ENCODE peak calls at places on chromosome 10, in six cellular contexts. C is Peyer's patch, J is IMR-90, Q is GM23338, K is HCT116, T is WERI-Rb-1. X is an unnamed sample.

GRCh38 chr10:2990764-2991163 is 76.6 kb upstream of the PFKP start:
- DNase-seq in J (no peak), C (no peak), T (no peak), Q (no peak), K (no peak), X (no peak)

GRCh38 chr10:102435529-102436233 is 3.3 kb upstream of the CUEDC2 start:
- DNase-seq in J (no peak), C (no peak), Q (peak; percentile 74), K (no peak), T (no peak), X (no peak)

GRCh38 chr10:69160809-69161225 is 19.2 kb upstream of the SUPV3L1 start:
- DNase-seq in T (no peak), K (no peak), C (no peak), Q (no peak), J (peak; percentile 45), X (no peak)

GRCh38 chr10:3330687-3331086 is 158.1 kb upstream of the PITRM1 start:
- DNase-seq in K (no peak), T (no peak), J (peak; percentile 83), C (no peak), Q (no peak), X (peak; percentile 27)

GRCh38 chr10:124152139-124152780 is 58.9 kb upstream of the CHST15 start:
- DNase-seq in T (no peak), C (no peak), Q (no peak), J (peak; percentile 19), K (peak; percentile 87), X (peak; percentile 30)

GRCh38 chr10:114996542-114996941 is 58.5 kb downstream of the TRUB1 start:
- DNase-seq in K (no peak), C (no peak), Q (no peak), J (peak; percentile 81), T (no peak), X (no peak)

GRCh38 chr10:71234017-71234894 is 21.9 kb downstream of the UNC5B start:
- DNase-seq in T (no peak), C (no peak), K (no peak), J (no peak), Q (no peak), X (no peak)

GRCh38 chr10:70348228-70348850 is 34.1 kb downstream of the LRRC20 start:
- DNase-seq in Q (peak; percentile 77), C (no peak), T (peak; percentile 58), K (no peak), J (no peak), X (no peak)

GRCh38 chr10:99975106-99975829 is 34.5 kb downstream of the DNMBP start:
- DNase-seq in T (no peak), K (no peak), Q (no peak), J (no peak), C (no peak), X (no peak)

GRCh38 chr10:44799971-44800370 is 111.2 kb upstream of the TMEM72 start:
- DNase-seq in Q (no peak), C (no peak), J (no peak), K (no peak), T (no peak), X (no peak)

GRCh38 chr10:10869592-10869991 is 148.1 kb upstream of the CELF2 start:
- DNase-seq in Q (no peak), T (no peak), C (no peak), J (peak; percentile 23), K (no peak), X (no peak)

GRCh38 chr10:77648472-77648871 is 10.9 kb upstream of the KCNMA1 start:
- DNase-seq in Q (no peak), C (no peak), T (no peak), J (no peak), K (no peak), X (no peak)

GRCh38 chr10:122559228-122559627 is 1.3 kb upstream of the DMBT1 start:
- DNase-seq in T (no peak), J (no peak), Q (no peak), C (no peak), K (no peak), X (no peak)

GRCh38 chr10:28796606-28797512 is 119.5 kb downstream of the BAMBI start:
- DNase-seq in K (no peak), C (no peak), Q (no peak), T (no peak), J (peak; percentile 83), X (no peak)

GRCh38 chr10:104293021-104293420 is 24.0 kb downstream of the GSTO2 start:
- DNase-seq in T (no peak), Q (no peak), J (peak; percentile 82), C (no peak), K (no peak), X (no peak)

GRCh38 chr10:48464871-48465736 is 139.8 kb downstream of the ARHGAP22 start:
- DNase-seq in Q (peak; percentile 23), C (peak; percentile 45), J (no peak), K (no peak), T (peak; percentile 64), X (no peak)

GRCh38 chr10:3425261-3425660 is 252.7 kb upstream of the PITRM1 start:
- DNase-seq in K (no peak), J (peak; percentile 19), T (no peak), C (no peak), Q (no peak), X (no peak)

GRCh38 chr10:78211476-78212110 is 177.9 kb downstream of the RPS24 start:
- DNase-seq in C (no peak), Q (peak; percentile 35), T (peak; percentile 58), J (peak; percentile 67), K (peak; percentile 6), X (peak; percentile 19)

GRCh38 chr10:62763155-62763554 is 41.4 kb upstream of the ADO start:
- DNase-seq in C (no peak), J (no peak), K (no peak), T (no peak), Q (no peak), X (no peak)

GRCh38 chr10:99531026-99531695 is 1.6 kb upstream of the NKX2-3 start:
- DNase-seq in Q (peak; percentile 75), C (no peak), K (no peak), T (no peak), J (no peak), X (no peak)

GRCh38 chr10:11876805-11877395 is 53.7 kb downstream of the PROSER2 start:
- DNase-seq in K (no peak), T (no peak), C (no peak), J (no peak), Q (no peak), X (no peak)

DNA sequence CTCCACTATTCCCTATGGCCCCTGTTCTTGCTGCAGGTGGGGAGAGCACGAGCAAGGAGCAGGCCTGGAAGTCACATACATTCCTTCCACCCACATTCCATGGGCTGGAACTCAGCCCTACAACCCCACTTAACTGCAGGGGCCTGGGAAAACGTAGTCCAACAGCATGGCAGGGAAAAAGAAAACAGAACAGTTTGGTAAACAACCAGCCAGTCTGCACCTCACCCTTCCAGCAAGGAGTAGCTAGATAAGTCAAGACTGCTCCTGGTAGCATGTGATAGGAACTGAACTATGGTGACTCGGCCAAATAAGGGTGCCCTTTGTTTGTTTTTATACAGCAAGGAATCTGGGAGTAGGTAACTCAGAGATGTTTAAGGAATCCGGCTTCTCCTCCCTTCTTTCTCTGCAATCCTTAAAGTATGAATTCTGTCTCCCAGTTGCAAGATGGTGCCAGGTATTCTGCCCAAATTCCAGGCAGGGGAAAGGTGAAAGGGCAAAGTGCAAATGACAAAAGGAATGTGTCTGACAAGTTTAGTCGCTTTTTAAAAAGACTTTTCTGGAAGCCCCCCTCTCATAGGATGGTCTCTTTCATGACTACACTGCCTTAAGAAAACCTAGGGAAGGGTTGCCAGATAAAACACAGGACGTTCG is 311.7 kb upstream of the NEBL start:
- DNase-seq in Q (peak; percentile 32), C (no peak), J (no peak), K (no peak), T (no peak), X (no peak)
- TF ChIP-seq CTCF in Q (no peak), C (no peak), J (no peak), K (no peak), T (no peak), X (no peak)

GRCh38 chr10:23158370-23158769 is 33.7 kb upstream of the PTF1A start:
- DNase-seq in Q (peak; percentile 88), C (no peak), J (peak; percentile 58), K (peak; percentile 47), T (peak; percentile 28), X (peak; percentile 25)
- H3K4me3 ChIP-seq in Q (peak overlapping the region; percentile 42), C (no peak overlapping the region), J (no peak overlapping the region), K (no peak overlapping the region), T (peak overlapping the region; percentile 29), X (no peak overlapping the region)

DNA sequence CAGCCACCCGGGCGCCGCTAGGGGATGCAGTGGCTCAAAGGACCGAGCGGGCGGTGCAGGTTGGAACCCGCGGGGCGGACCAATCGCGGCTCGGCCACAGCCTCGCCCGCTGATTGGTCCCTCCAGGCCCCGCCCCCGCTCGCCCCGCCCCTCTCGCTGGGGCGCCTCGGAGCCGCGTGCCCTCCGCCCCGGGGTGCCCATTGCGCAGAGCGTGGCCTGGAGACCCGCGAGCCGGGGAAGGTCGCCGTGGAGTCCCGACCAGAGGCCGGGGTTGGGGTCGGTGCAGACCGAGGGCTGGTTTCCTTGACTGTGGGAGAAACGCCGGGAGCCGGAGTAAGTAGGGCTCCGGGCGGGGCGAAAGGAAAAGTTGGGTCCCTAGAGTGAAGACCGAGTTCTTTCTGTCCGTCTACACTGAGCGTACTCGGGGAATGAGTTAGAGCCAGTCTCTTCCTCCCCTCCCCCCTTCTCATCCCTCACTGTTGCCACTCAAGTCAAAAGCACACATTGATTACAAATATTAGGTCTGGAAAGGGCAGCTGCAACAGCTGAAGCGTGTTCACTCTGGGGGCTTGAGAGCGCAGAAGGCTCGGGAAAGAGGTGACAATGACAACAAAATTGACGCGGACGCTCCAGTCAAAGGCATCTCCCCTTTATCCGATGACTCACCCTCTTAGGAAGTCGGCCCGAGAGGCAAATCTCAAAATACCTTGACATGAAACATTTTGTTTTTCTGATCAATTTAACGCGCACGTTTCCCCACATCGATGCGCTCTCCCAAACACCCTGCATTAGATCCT is 844 bp upstream of the GATA3 start:
- DNase-seq in J (peak; percentile 70), K (peak; percentile 55), C (peak; percentile 88), Q (peak; percentile 95), T (peak; percentile 49), X (no peak)
- TF ChIP-seq CTCF in J (peak; percentile 79), K (peak; percentile 85), C (peak; percentile 63), Q (no peak), T (peak; percentile 63), X (peak; percentile 55)

GRCh38 chr10:110535958-110536891 is 31.3 kb upstream of the SMC3 start:
- DNase-seq in Q (peak; percentile 57), K (no peak), C (no peak), T (no peak), J (peak; percentile 92), X (peak; percentile 68)
- H3K4me3 ChIP-seq in Q (no peak overlapping the region), K (peak overlapping the region; percentile 31), C (no peak overlapping the region), T (no peak overlapping the region), J (no peak overlapping the region), X (peak overlapping the region; percentile 2)